ENCODE peak calls at places on chromosome 15, in six cellular contexts. One of them, this sample, is unnamed. For H3K36me3, the result is how much of the 10 kb centered on the place peaks cover.

GRCh38 chr15:53193149-53193548 is 403.0 kb upstream of the ONECUT1 start:
- DNase-seq in PC-3: peak
- DNase-seq in lung: no peak
- DNase-seq in mesenchymal stem cell: no peak
- DNase-seq in IMR-90: no peak
- DNase-seq in mucosa of descending colon: no peak
- DNase-seq in this sample: no peak

GRCh38 chr15:74275957-74276356 is 39.8 kb downstream of the CCDC33 start:
- DNase-seq in mucosa of descending colon: no peak
- DNase-seq in mesenchymal stem cell: no peak
- DNase-seq in PC-3: no peak
- DNase-seq in lung: no peak
- DNase-seq in IMR-90: no peak
- DNase-seq in this sample: peak

GRCh38 chr15:49215768-49216739 is 46.0 kb downstream of the GALK2 start:
- DNase-seq in mucosa of descending colon: no peak
- DNase-seq in PC-3: peak
- DNase-seq in IMR-90: no peak
- DNase-seq in lung: peak
- DNase-seq in mesenchymal stem cell: no peak
- DNase-seq in this sample: no peak

GRCh38 chr15:67146214-67146613 is 80.8 kb downstream of the SMAD3 start:
- DNase-seq in IMR-90: peak
- DNase-seq in lung: no peak
- DNase-seq in mesenchymal stem cell: peak
- DNase-seq in PC-3: peak
- DNase-seq in mucosa of descending colon: peak
- DNase-seq in this sample: peak

GRCh38 chr15:52233405-52233804 is 42.2 kb upstream of the GNB5 start:
- DNase-seq in IMR-90: peak
- DNase-seq in mesenchymal stem cell: no peak
- DNase-seq in PC-3: no peak
- DNase-seq in lung: no peak
- DNase-seq in mucosa of descending colon: no peak
- DNase-seq in this sample: no peak

GRCh38 chr15:72227192-72227586 is 3.8 kb downstream of the PKM start:
- DNase-seq in IMR-90: peak
- DNase-seq in mesenchymal stem cell: peak
- DNase-seq in lung: no peak
- DNase-seq in mucosa of descending colon: no peak
- DNase-seq in PC-3: peak
- DNase-seq in this sample: peak

GRCh38 chr15:52428297-52428696 is 100.4 kb downstream of the MYO5A start:
- DNase-seq in PC-3: no peak
- DNase-seq in mesenchymal stem cell: no peak
- DNase-seq in mucosa of descending colon: no peak
- DNase-seq in lung: no peak
- DNase-seq in IMR-90: peak
- DNase-seq in this sample: no peak

GRCh38 chr15:100250166-100250800 is 91.5 kb downstream of the ADAMTS17 start:
- DNase-seq in mesenchymal stem cell: no peak
- DNase-seq in lung: no peak
- DNase-seq in PC-3: no peak
- DNase-seq in IMR-90: no peak
- DNase-seq in mucosa of descending colon: no peak
- DNase-seq in this sample: no peak

GRCh38 chr15:67176195-67176971 is 78.1 kb downstream of the AAGAB start:
- DNase-seq in mucosa of descending colon: no peak
- DNase-seq in lung: peak
- DNase-seq in PC-3: no peak
- DNase-seq in mesenchymal stem cell: peak
- DNase-seq in IMR-90: no peak
- DNase-seq in this sample: peak

GRCh38 chr15:74983725-74984231 is 11.6 kb upstream of the SCAMP5 start:
- DNase-seq in PC-3: peak
- DNase-seq in lung: no peak
- DNase-seq in mesenchymal stem cell: no peak
- DNase-seq in IMR-90: no peak
- DNase-seq in mucosa of descending colon: no peak
- DNase-seq in this sample: peak

GRCh38 chr15:49235446-49236207 is 65.6 kb downstream of the GALK2 start:
- DNase-seq in PC-3: peak
- DNase-seq in lung: no peak
- DNase-seq in mesenchymal stem cell: peak
- DNase-seq in mucosa of descending colon: no peak
- DNase-seq in IMR-90: peak
- DNase-seq in this sample: peak

GRCh38 chr15:68081869-68082505 is 27.9 kb downstream of the PIAS1 start:
- DNase-seq in IMR-90: no peak
- DNase-seq in mesenchymal stem cell: no peak
- DNase-seq in mucosa of descending colon: no peak
- DNase-seq in lung: no peak
- DNase-seq in PC-3: no peak
- DNase-seq in this sample: no peak

GRCh38 chr15:94070341-94071275 is 160.8 kb upstream of the MCTP2 start:
- DNase-seq in PC-3: peak
- DNase-seq in mesenchymal stem cell: peak
- DNase-seq in IMR-90: no peak
- DNase-seq in lung: no peak
- DNase-seq in mucosa of descending colon: peak
- DNase-seq in this sample: peak
- H3K4me3 ChIP-seq in PC-3: no peak
- H3K4me3 ChIP-seq in mesenchymal stem cell: no peak
- H3K4me3 ChIP-seq in IMR-90: no peak
- H3K4me3 ChIP-seq in lung: no peak
- H3K4me3 ChIP-seq in mucosa of descending colon: no peak
- H3K4me3 ChIP-seq in this sample: peak

GRCh38 chr15:84799511-84800187 is 17.5 kb upstream of the ALPK3 start:
- DNase-seq in IMR-90: no peak
- DNase-seq in lung: no peak
- DNase-seq in PC-3: no peak
- DNase-seq in mucosa of descending colon: no peak
- DNase-seq in mesenchymal stem cell: no peak
- DNase-seq in this sample: no peak
- H3K36me3 ChIP-seq in IMR-90: half or more
- H3K36me3 ChIP-seq in lung: half or more
- H3K36me3 ChIP-seq in PC-3: under half
- H3K36me3 ChIP-seq in mucosa of descending colon: under half
- H3K36me3 ChIP-seq in mesenchymal stem cell: half or more
- H3K36me3 ChIP-seq in this sample: half or more

DNA sequence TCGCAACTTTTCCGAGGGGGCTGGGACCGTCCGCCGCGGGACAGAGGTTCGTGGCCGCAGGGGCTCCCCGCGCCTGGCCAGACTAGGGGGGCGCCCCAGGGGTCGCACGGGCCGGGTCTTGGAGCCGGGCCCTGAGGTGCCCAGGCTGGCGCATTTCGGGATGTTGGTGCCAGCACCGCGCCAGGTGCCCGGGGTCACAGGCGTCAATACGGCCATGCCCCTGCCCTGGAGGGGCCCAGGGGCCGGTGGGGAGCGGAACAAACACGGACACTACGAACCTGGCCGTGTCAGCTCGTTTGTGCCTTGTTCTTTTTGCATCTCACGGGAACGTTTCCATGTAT is 366 bp downstream of the TM6SF1 start:
- DNase-seq in IMR-90: no peak
- DNase-seq in PC-3: no peak
- DNase-seq in mucosa of descending colon: no peak
- DNase-seq in lung: no peak
- DNase-seq in mesenchymal stem cell: no peak
- DNase-seq in this sample: no peak
- H3K4me3 ChIP-seq in IMR-90: peak
- H3K4me3 ChIP-seq in PC-3: no peak
- H3K4me3 ChIP-seq in mucosa of descending colon: no peak
- H3K4me3 ChIP-seq in lung: peak
- H3K4me3 ChIP-seq in mesenchymal stem cell: peak
- H3K4me3 ChIP-seq in this sample: peak

GRCh38 chr15:65363306-65363705 is 14.5 kb downstream of the IGDCC3 start:
- DNase-seq in IMR-90: no peak
- DNase-seq in mesenchymal stem cell: no peak
- DNase-seq in lung: no peak
- DNase-seq in mucosa of descending colon: no peak
- DNase-seq in PC-3: no peak
- DNase-seq in this sample: no peak
- H3K36me3 ChIP-seq in IMR-90: under half
- H3K36me3 ChIP-seq in mesenchymal stem cell: under half
- H3K36me3 ChIP-seq in lung: under half
- H3K36me3 ChIP-seq in mucosa of descending colon: under half
- H3K36me3 ChIP-seq in PC-3: under half
- H3K36me3 ChIP-seq in this sample: under half

DNA sequence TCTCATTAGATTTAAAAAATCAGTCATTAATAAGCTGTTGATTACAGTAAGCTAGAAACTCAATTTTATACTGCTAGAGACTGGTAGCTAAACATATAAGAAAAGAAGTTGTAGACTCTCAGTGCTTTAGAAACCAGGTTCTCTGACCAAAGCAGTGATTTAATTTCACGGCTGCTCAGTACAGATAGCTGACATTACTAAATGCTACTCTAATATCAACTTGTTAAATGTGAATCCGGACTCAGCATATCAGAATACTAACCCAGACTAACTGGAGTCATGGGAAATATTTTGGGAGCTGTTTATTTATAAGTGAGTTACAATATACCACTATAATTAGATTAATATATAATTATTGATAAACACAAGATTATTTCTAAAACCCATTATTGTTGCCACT is 80.4 kb downstream of the NEDD4 start:
- DNase-seq in mesenchymal stem cell: no peak
- DNase-seq in IMR-90: no peak
- DNase-seq in PC-3: no peak
- DNase-seq in lung: no peak
- DNase-seq in mucosa of descending colon: no peak
- DNase-seq in this sample: no peak
- H3K4me3 ChIP-seq in mesenchymal stem cell: no peak
- H3K4me3 ChIP-seq in IMR-90: peak
- H3K4me3 ChIP-seq in PC-3: no peak
- H3K4me3 ChIP-seq in lung: no peak
- H3K4me3 ChIP-seq in mucosa of descending colon: no peak
- H3K4me3 ChIP-seq in this sample: peak

GRCh38 chr15:35764661-35765519 is 218.9 kb upstream of the DPH6 start:
- DNase-seq in mesenchymal stem cell: no peak
- DNase-seq in PC-3: peak
- DNase-seq in lung: no peak
- DNase-seq in mucosa of descending colon: no peak
- DNase-seq in IMR-90: no peak
- DNase-seq in this sample: no peak
- H3K36me3 ChIP-seq in mesenchymal stem cell: under half
- H3K36me3 ChIP-seq in PC-3: under half
- H3K36me3 ChIP-seq in lung: under half
- H3K36me3 ChIP-seq in mucosa of descending colon: under half
- H3K36me3 ChIP-seq in IMR-90: under half
- H3K36me3 ChIP-seq in this sample: under half

DNA sequence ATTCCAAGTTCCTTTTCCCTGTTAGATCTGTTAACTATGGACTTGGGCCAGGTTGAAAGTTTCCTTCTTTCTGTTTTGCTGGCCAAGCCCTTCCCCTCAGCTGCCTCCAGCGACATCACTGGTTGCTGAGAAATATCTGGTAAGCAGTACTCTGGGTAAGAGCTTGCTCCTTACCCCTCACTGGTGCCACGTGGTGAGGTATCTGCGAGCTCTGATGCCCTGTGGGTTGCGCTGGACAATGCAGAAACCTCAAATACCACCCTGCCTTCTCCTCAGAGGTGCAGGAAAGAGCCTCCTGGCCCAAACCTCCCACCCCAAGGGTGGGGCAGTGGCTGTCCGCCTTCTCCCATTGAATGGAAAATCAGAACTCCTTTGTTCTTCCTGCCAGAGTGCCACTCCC is 42.9 kb upstream of the APH1B start:
- DNase-seq in IMR-90: peak
- DNase-seq in mucosa of descending colon: peak
- DNase-seq in lung: peak
- DNase-seq in PC-3: peak
- DNase-seq in mesenchymal stem cell: peak
- DNase-seq in this sample: peak
- H3K4me3 ChIP-seq in IMR-90: no peak
- H3K4me3 ChIP-seq in mucosa of descending colon: no peak
- H3K4me3 ChIP-seq in lung: no peak
- H3K4me3 ChIP-seq in PC-3: no peak
- H3K4me3 ChIP-seq in mesenchymal stem cell: no peak
- H3K4me3 ChIP-seq in this sample: no peak

This sample was measured in MG63.